ENCODE peak calls at places on chromosomes 13 and 19, in nine cellular contexts. D is PC-3, W is fibroblast of lung, N is left ventricle myocardium inferior, A is psoas muscle, L is adrenal gland, U is ovary, P is lower lobe of right lung, E is substantia nigra. O is an unnamed sample.

GRCh38 chr19:6064703-6065073 is 45.6 kb downstream of the RFX2 start:
- DNase-seq in D (no peak), W (no peak), N (no peak), A (no peak), L (no peak), U (no peak), P (no peak), E (no peak), O (no peak)

GRCh38 chr13:30017880-30018279 is 167.5 kb upstream of the UBL3 start:
- DNase-seq in D (no peak), W (no peak), N (no peak), A (no peak), L (no peak), U (no peak), P (no peak), E (peak), O (no peak)

GRCh38 chr13:23673354-23673753 is 103.1 kb downstream of the TNFRSF19 start:
- DNase-seq in D (peak), W (peak), N (no peak), A (no peak), L (no peak), U (no peak), P (no peak), E (no peak), O (peak)

GRCh38 chr13:47117268-47117667 is 220.4 kb upstream of the HTR2A start:
- DNase-seq in D (peak), W (peak), N (no peak), A (no peak), L (no peak), U (no peak), P (no peak), E (no peak), O (peak)

GRCh38 chr19:27777242-27777641 is 1435.7 kb downstream of the UQCRFS1 start:
- DNase-seq in D (no peak), W (no peak), N (no peak), A (no peak), L (no peak), U (no peak), P (no peak), E (no peak), O (no peak)

GRCh38 chr13:37503287-37503686 is 95.3 kb downstream of the POSTN start:
- DNase-seq in D (no peak), W (no peak), N (no peak), A (no peak), L (no peak), U (no peak), P (no peak), E (no peak), O (no peak)

GRCh38 chr19:2449019-2449418 is 7.7 kb downstream of the LMNB2 start:
- DNase-seq in D (no peak), W (peak), N (no peak), A (no peak), L (no peak), U (no peak), P (no peak), E (no peak), O (no peak)

GRCh38 chr19:45769821-45770191 is 754 bp upstream of the SIX5 start:
- DNase-seq in D (no peak), W (no peak), N (no peak), A (peak), L (peak), U (peak), P (peak), E (no peak), O (peak)

GRCh38 chr13:76635232-76636021 is 250.8 kb downstream of the KCTD12 start:
- DNase-seq in D (no peak), W (no peak), N (no peak), A (no peak), L (no peak), U (no peak), P (no peak), E (no peak), O (no peak)

GRCh38 chr13:40453666-40454030 is 212.8 kb downstream of the FOXO1 start:
- DNase-seq in D (peak), W (no peak), N (no peak), A (no peak), L (no peak), U (no peak), P (no peak), E (no peak), O (no peak)

GRCh38 chr13:110520431-110521295 is 40.9 kb downstream of the RAB20 start:
- DNase-seq in D (no peak), W (peak), N (peak), A (peak), L (peak), U (peak), P (peak), E (peak), O (peak)

GRCh38 chr19:3986260-3987041 is 1.2 kb upstream of the EEF2 start:
- DNase-seq in D (peak), W (peak), N (no peak), A (no peak), L (no peak), U (peak), P (no peak), E (no peak), O (peak)

GRCh38 chr19:17385878-17386611 is 8.0 kb downstream of the CCDC194 start:
- DNase-seq in D (peak), W (peak), N (peak), A (peak), L (peak), U (peak), P (peak), E (no peak), O (peak)

GRCh38 chr13:59880468-59880867 is 283.3 kb downstream of the DIAPH3 start:
- DNase-seq in D (peak), W (peak), N (no peak), A (no peak), L (no peak), U (no peak), P (no peak), E (no peak), O (peak)

GRCh38 chr13:103810026-103810425 is 743.8 kb upstream of the SLC10A2 start:
- DNase-seq in D (no peak), W (no peak), N (no peak), A (no peak), L (no peak), U (no peak), P (no peak), E (no peak), O (no peak)

GRCh38 chr19:48681127-48681470 is 8.3 kb upstream of the NTN5 start:
- DNase-seq in D (no peak), W (peak), N (no peak), A (no peak), L (no peak), U (no peak), P (no peak), E (no peak), O (peak)

GRCh38 chr19:49129238-49129583 is 9.9 kb downstream of the PPFIA3 start:
- DNase-seq in D (no peak), W (no peak), N (no peak), A (no peak), L (no peak), U (no peak), P (no peak), E (no peak), O (no peak)

GRCh38 chr13:30448441-30448840 is 17.3 kb downstream of the HMGB1 start:
- DNase-seq in D (no peak), W (no peak), N (no peak), A (no peak), L (no peak), U (no peak), P (no peak), E (no peak), O (no peak)

GRCh38 chr19:54035215-54036178 is 28.2 kb downstream of the VSTM1 start:
- DNase-seq in D (peak), W (peak), N (no peak), A (no peak), L (no peak), U (no peak), P (no peak), E (no peak), O (peak)

GRCh38 chr13:47798906-47799305 is 202.2 kb downstream of the SUCLA2 start:
- DNase-seq in D (peak), W (peak), N (no peak), A (no peak), L (no peak), U (no peak), P (no peak), E (no peak), O (peak)

GRCh38 chr19:10858204-10858828 is 10.1 kb downstream of the C19orf38 start:
- DNase-seq in D (peak), W (no peak), N (no peak), A (no peak), L (no peak), U (no peak), P (no peak), E (no peak), O (peak)

GRCh38 chr13:28434934-28435333 is 60.0 kb downstream of the FLT1 start:
- DNase-seq in D (no peak), W (no peak), N (no peak), A (no peak), L (no peak), U (no peak), P (no peak), E (no peak), O (peak)

GRCh38 chr19:56477429-56478338 is 539 bp upstream of the ZNF667 start:
- DNase-seq in D (peak), W (peak), N (peak), A (peak), L (peak), U (peak), P (peak), E (peak), O (peak)

GRCh38 chr13:91557328-91557727 is 158.9 kb downstream of the GPC5 start:
- DNase-seq in D (no peak), W (no peak), N (no peak), A (no peak), L (no peak), U (no peak), P (no peak), E (no peak), O (no peak)

GRCh38 chr19:31314849-31315620 is 34.2 kb downstream of the TSHZ3 start:
- DNase-seq in D (no peak), W (no peak), N (no peak), A (no peak), L (no peak), U (no peak), P (no peak), E (no peak), O (peak)

GRCh38 chr19:50046649-50047503 is 21.1 kb downstream of the ZNF473 start:
- DNase-seq in D (peak), W (no peak), N (peak), A (peak), L (peak), U (no peak), P (peak), E (peak), O (no peak)

GRCh38 chr19:31991984-31992655 is 353.3 kb upstream of the ZNF507 start:
- DNase-seq in D (no peak), W (no peak), N (no peak), A (no peak), L (no peak), U (no peak), P (no peak), E (no peak), O (no peak)

GRCh38 chr13:46926856-46927625 is 30.2 kb upstream of the HTR2A start:
- DNase-seq in D (no peak), W (peak), N (no peak), A (no peak), L (no peak), U (no peak), P (no peak), E (no peak), O (peak)

GRCh38 chr19:36573948-36574726 is 1.0 kb upstream of the ZNF529 start:
- DNase-seq in D (peak), W (peak), N (no peak), A (no peak), L (no peak), U (no peak), P (no peak), E (no peak), O (peak)

GRCh38 chr13:40191186-40191980 is 475.1 kb downstream of the FOXO1 start:
- DNase-seq in D (no peak), W (peak), N (no peak), A (no peak), L (no peak), U (no peak), P (no peak), E (no peak), O (peak)

GRCh38 chr19:4425531-4425930 is 23.1 kb downstream of the CHAF1A start:
- DNase-seq in D (no peak), W (peak), N (no peak), A (no peak), L (no peak), U (no peak), P (no peak), E (no peak), O (peak)

GRCh38 chr19:4140237-4140711 is 13.2 kb upstream of the CREB3L3 start:
- DNase-seq in D (peak), W (peak), N (no peak), A (no peak), L (no peak), U (no peak), P (peak), E (peak), O (peak)

GRCh38 chr13:114059946-114060860 is 72.2 kb downstream of the RASA3 start:
- DNase-seq in D (no peak), W (no peak), N (peak), A (peak), L (no peak), U (no peak), P (no peak), E (no peak), O (no peak)

GRCh38 chr13:114062341-114062740 is 70.1 kb downstream of the RASA3 start:
- DNase-seq in D (no peak), W (no peak), N (no peak), A (peak), L (no peak), U (no peak), P (no peak), E (no peak), O (no peak)

GRCh38 chr13:114061746-114062145 is 70.7 kb downstream of the RASA3 start:
- DNase-seq in D (no peak), W (no peak), N (no peak), A (peak), L (no peak), U (no peak), P (no peak), E (no peak), O (no peak)

GRCh38 chr13:114059428-114059827 is 73.0 kb downstream of the RASA3 start:
- DNase-seq in D (no peak), W (no peak), N (no peak), A (peak), L (no peak), U (no peak), P (no peak), E (no peak), O (no peak)

DNA sequence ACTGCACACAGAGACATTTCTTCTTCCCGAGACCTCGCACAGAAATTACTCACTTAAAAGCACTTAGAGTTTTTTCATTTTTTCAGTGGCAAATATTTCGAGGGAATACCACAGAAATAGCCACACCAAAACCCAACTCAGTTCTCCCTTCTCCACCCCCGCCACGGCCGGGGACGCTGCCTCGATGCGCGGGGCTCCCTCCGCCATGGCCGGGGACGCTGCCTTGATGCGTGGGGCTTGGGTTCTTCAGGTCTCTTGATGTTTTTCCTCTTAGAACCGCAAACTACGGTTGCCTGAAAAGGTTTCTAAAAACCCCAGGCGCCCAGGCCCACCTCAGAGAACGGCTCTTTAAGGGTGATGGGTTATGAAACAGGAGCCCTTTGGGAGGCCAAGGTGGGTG is 71.4 kb downstream of the RASA3 start:
- DNase-seq in D (no peak), W (no peak), N (no peak), A (peak), L (no peak), U (no peak), P (no peak), E (no peak), O (no peak)
- H3K27ac ChIP-seq in D (no peak), W (no peak), N (peak), A (peak), L (no peak), U (no peak), P (no peak), E (no peak), O (no peak)

GRCh38 chr13:43227721-43228120 is 204.3 kb downstream of the DNAJC15 start:
- DNase-seq in D (peak), W (peak), N (no peak), A (no peak), L (no peak), U (no peak), P (no peak), E (no peak), O (peak)
- H3K27ac ChIP-seq in D (no peak), W (no peak), N (no peak), A (no peak), L (no peak), U (no peak), P (no peak), E (no peak), O (no peak)

DNA sequence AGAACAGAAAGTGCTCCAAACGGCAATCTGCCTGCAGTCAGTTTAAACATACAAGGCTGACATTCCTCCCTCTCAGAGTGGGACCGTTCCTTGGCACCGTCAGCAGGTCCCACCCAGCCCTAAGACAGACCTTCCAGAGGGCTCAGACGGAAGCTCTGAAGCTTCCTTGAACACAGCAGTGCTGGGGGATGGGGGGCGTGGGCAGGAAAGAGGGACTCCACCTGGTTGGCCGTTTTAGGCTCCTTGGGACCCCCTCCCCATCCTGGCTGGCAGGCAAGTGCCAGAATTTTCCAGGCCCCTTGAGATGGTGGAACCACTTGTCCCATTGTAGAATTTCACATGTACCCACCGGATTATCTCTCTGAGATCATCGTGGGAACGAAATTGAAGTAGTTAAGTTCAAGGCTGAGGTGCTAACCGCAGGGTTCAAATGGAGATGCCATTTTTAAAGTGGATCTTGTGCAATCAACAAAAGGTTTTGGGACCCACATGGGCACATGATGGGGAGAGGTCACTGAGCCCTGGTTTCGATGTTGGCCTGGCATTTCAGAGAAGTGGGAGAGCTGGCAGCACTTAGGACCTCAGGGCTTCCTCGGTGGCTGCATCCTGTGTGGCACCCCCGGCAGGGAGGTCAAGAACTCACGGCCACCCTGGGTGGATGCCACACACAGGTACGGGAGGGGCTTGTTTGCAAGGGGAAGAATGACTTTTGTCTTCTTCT is 46.2 kb downstream of the KLF2 start:
- DNase-seq in D (no peak), W (no peak), N (peak), A (peak), L (no peak), U (no peak), P (peak), E (no peak), O (no peak)
- H3K27ac ChIP-seq in D (no peak), W (no peak), N (peak), A (peak), L (no peak), U (no peak), P (peak), E (no peak), O (no peak)

GRCh38 chr13:84649853-84650252 is 767.6 kb upstream of the SLITRK1 start:
- DNase-seq in D (peak), W (peak), N (no peak), A (no peak), L (no peak), U (no peak), P (no peak), E (no peak), O (no peak)

GRCh38 chr13:84654654-84655244 is 772.5 kb upstream of the SLITRK1 start:
- DNase-seq in D (no peak), W (no peak), N (no peak), A (no peak), L (no peak), U (no peak), P (no peak), E (no peak), O (no peak)

GRCh38 chr13:84655677-84656076 is 773.4 kb upstream of the SLITRK1 start:
- DNase-seq in D (no peak), W (peak), N (no peak), A (no peak), L (no peak), U (no peak), P (no peak), E (no peak), O (no peak)

GRCh38 chr13:84651288-84651687 is 769.0 kb upstream of the SLITRK1 start:
- DNase-seq in D (peak), W (peak), N (no peak), A (no peak), L (no peak), U (no peak), P (no peak), E (no peak), O (peak)

GRCh38 chr13:84653915-84654534 is 771.8 kb upstream of the SLITRK1 start:
- DNase-seq in D (no peak), W (no peak), N (peak), A (no peak), L (no peak), U (no peak), P (peak), E (no peak), O (no peak)
- H3K27ac ChIP-seq in D (no peak), W (no peak), N (peak), A (no peak), L (no peak), U (no peak), P (no peak), E (no peak), O (no peak)

GRCh38 chr19:16073988-16074387 is 2.3 kb upstream of the TPM4 start:
- DNase-seq in D (no peak), W (no peak), N (no peak), A (no peak), L (no peak), U (no peak), P (no peak), E (no peak), O (peak)

GRCh38 chr19:16076154-16076957 is at the start of gene TPM4:
- DNase-seq in D (no peak), W (peak), N (peak), A (peak), L (peak), U (peak), P (peak), E (peak), O (peak)

GRCh38 chr19:16073481-16073880 is 2.8 kb upstream of the TPM4 start:
- DNase-seq in D (no peak), W (no peak), N (no peak), A (no peak), L (no peak), U (no peak), P (peak), E (no peak), O (no peak)

GRCh38 chr19:16075430-16076153 is 703 bp upstream of the TPM4 start:
- DNase-seq in D (no peak), W (no peak), N (no peak), A (no peak), L (no peak), U (no peak), P (peak), E (no peak), O (no peak)

GRCh38 chr19:16074488-16075365 is 1.6 kb upstream of the TPM4 start:
- DNase-seq in D (no peak), W (no peak), N (no peak), A (no peak), L (no peak), U (no peak), P (peak), E (no peak), O (no peak)
- H3K27ac ChIP-seq in D (no peak), W (no peak), N (peak), A (peak), L (peak), U (peak), P (peak), E (peak), O (no peak)

GRCh38 chr19:15259900-15260299 is 27.7 kb upstream of the EPHX3 start:
- DNase-seq in D (no peak), W (no peak), N (no peak), A (no peak), L (no peak), U (no peak), P (no peak), E (no peak), O (no peak)
- H3K27ac ChIP-seq in D (no peak), W (no peak), N (no peak), A (no peak), L (no peak), U (no peak), P (no peak), E (no peak), O (peak)

DNA sequence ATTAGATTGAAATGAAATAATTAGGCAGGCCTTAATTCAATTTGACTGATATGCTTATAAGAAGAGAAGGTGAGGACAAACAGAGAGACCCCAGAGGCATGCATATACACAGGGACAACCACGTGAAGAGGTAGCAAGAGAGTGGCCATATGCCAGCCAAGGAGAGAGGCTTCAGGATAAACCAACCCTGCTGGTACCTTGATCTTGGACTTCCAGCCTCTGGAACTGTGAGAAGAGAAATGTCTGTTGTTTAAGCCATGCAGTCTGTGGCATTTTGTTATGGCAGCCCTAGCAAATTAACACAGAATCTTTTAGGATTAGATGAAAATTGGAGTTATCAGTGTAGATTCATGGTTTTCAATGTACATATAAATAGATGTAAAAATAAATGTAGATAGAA is 120.1 kb downstream of the KCTD15 start:
- DNase-seq in D (no peak), W (no peak), N (no peak), A (no peak), L (no peak), U (no peak), P (no peak), E (no peak), O (no peak)
- H3K27ac ChIP-seq in D (no peak), W (no peak), N (no peak), A (no peak), L (no peak), U (no peak), P (no peak), E (no peak), O (no peak)